ENCODE peak calls at places on chromosomes 6 and 20, in four cellular contexts. K is psoas muscle, H is OCI-M1, I is astrocyte of the spinal cord. W is an unnamed sample.

GRCh38 chr20:47989957-47990356 is 204.7 kb upstream of the SULF2 start:
- DNase-seq in I (no peak), K (no peak), H (no peak), W (no peak)

GRCh38 chr20:3778976-3779375 is 2.3 kb downstream of the SPEF1 start:
- DNase-seq in I (no peak), H (no peak), K (no peak), W (no peak)

GRCh38 chr6:19731286-19731685 is 105.9 kb upstream of the ID4 start:
- DNase-seq in K (no peak), I (peak), H (no peak), W (no peak)

GRCh38 chr6:45650527-45651135 is 272.9 kb upstream of the SUPT3H start:
- DNase-seq in H (no peak), K (no peak), I (peak), W (no peak)

GRCh38 chr20:16314722-16315121 is 258.5 kb downstream of the KIF16B start:
- DNase-seq in K (no peak), H (no peak), I (no peak), W (no peak)

GRCh38 chr6:73537677-73538076 is 16.8 kb upstream of the EEF1A1 start:
- DNase-seq in H (no peak), I (no peak), K (no peak), W (no peak)

GRCh38 chr20:40532103-40532502 is 156.9 kb downstream of the MAFB start:
- DNase-seq in K (no peak), H (peak), I (no peak), W (no peak)

GRCh38 chr6:114747995-114748625 is 405.3 kb upstream of the HS3ST5 start:
- DNase-seq in H (peak), I (peak), K (no peak), W (no peak)

GRCh38 chr20:12054556-12054955 is 136.9 kb downstream of the BTBD3 start:
- DNase-seq in K (no peak), H (no peak), I (no peak), W (no peak)

GRCh38 chr6:41194386-41194785 is 6.6 kb downstream of the TREML2 start:
- DNase-seq in K (no peak), I (no peak), H (no peak), W (no peak)

GRCh38 chr6:83854766-83855165 is 1.6 kb downstream of the RIPPLY2 start:
- DNase-seq in K (no peak), H (no peak), I (no peak), W (no peak)

GRCh38 chr6:20212392-20213111 is at the start of gene MBOAT1:
- DNase-seq in I (peak), H (peak), K (peak), W (peak)

GRCh38 chr20:6651016-6651415 is 116.5 kb upstream of the BMP2 start:
- DNase-seq in I (peak), H (no peak), K (peak), W (no peak)

GRCh38 chr6:7541175-7542064 is at the start of gene DSP:
- DNase-seq in I (peak), H (no peak), K (peak), W (no peak)

GRCh38 chr6:12440981-12441380 is 150.8 kb downstream of the EDN1 start:
- DNase-seq in H (no peak), I (no peak), K (no peak), W (no peak)

GRCh38 chr20:41095110-41095969 is 42.0 kb upstream of the PLCG1 start:
- DNase-seq in K (peak), H (peak), I (peak), W (peak)

GRCh38 chr6:149563928-149564325 is 2.2 kb upstream of the GINM1 start:
- DNase-seq in I (no peak), K (no peak), H (no peak), W (no peak)

GRCh38 chr6:72624557-72625160 is 2.8 kb downstream of the KCNQ5 start:
- DNase-seq in I (peak), K (no peak), H (peak), W (no peak)

GRCh38 chr20:43939762-43940121 is 25.1 kb downstream of the TOX2 start:
- DNase-seq in K (no peak), H (no peak), I (no peak), W (no peak)

GRCh38 chr6:89411269-89412070 is 603 bp downstream of the RRAGD start:
- DNase-seq in H (peak), I (no peak), K (peak), W (no peak)

GRCh38 chr6:138428943-138429616 is 25.1 kb downstream of the HEBP2 start:
- DNase-seq in K (no peak), I (peak), H (peak), W (no peak)

GRCh38 chr6:83615025-83615999 is 93.6 kb downstream of the SNAP91 start:
- DNase-seq in K (no peak), I (peak), H (peak), W (no peak)

GRCh38 chr6:11424395-11425050 is 113.0 kb upstream of the TMEM170B start:
- DNase-seq in I (no peak), K (no peak), H (no peak), W (no peak)

GRCh38 chr6:25301358-25301757 is 22.2 kb downstream of the CARMIL1 start:
- DNase-seq in K (no peak), I (no peak), H (peak), W (no peak)

GRCh38 chr20:11676618-11677289 is 240.9 kb upstream of the BTBD3 start:
- DNase-seq in I (peak), H (peak), K (peak), W (no peak)

GRCh38 chr6:170182781-170183120 is 108.1 kb downstream of the DLL1 start:
- DNase-seq in H (no peak), K (no peak), I (no peak), W (no peak)

GRCh38 chr6:74731204-74731603 is 474.6 kb downstream of the COL12A1 start:
- DNase-seq in I (peak), H (no peak), K (no peak), W (no peak)

GRCh38 chr6:155448823-155449789 is 6.5 kb downstream of the NOX3 start:
- DNase-seq in I (no peak), K (no peak), H (peak), W (no peak)

GRCh38 chr6:38933426-38933825 is 115.2 kb upstream of the GLP1R start:
- DNase-seq in H (peak), I (peak), K (no peak), W (no peak)

GRCh38 chr6:32462609-32463008 is 22.9 kb downstream of the HLA-DRA start:
- DNase-seq in H (peak), K (no peak), I (no peak), W (no peak)

GRCh38 chr6:97841763-97842162 is 558.7 kb upstream of the MMS22L start:
- DNase-seq in K (no peak), H (no peak), I (peak), W (no peak)

GRCh38 chr20:53331151-53331973 is 262.3 kb downstream of the ZNF217 start:
- DNase-seq in I (peak), K (peak), H (no peak), W (no peak)

GRCh38 chr6:24910331-24910849 is 25.4 kb downstream of the RIPOR2 start:
- DNase-seq in I (no peak), K (no peak), H (no peak), W (no peak)

W was measured in effector memory CD4-positive, alpha-beta T cell.